ENCODE peak calls at places on chromosomes 1 and 21, in four cellular contexts. One of them, this sample, is unnamed.

GRCh38 chr1:60130703-60131102 is 57.1 kb upstream of the C1orf87 start:
- DNase-seq in cardiac septum: no peak
- DNase-seq in NCI-H226: peak
- DNase-seq in stomach: no peak
- DNase-seq in this sample: no peak

GRCh38 chr1:111754964-111755320 is 759 bp upstream of the DDX20 start:
- DNase-seq in cardiac septum: no peak
- DNase-seq in NCI-H226: peak
- DNase-seq in stomach: peak
- DNase-seq in this sample: peak

GRCh38 chr1:70410604-70411359 is at the start of gene CTH:
- DNase-seq in cardiac septum: peak
- DNase-seq in NCI-H226: peak
- DNase-seq in stomach: peak
- DNase-seq in this sample: peak

GRCh38 chr1:184096005-184096404 is 44.5 kb downstream of the TSEN15 start:
- DNase-seq in cardiac septum: no peak
- DNase-seq in NCI-H226: no peak
- DNase-seq in stomach: no peak
- DNase-seq in this sample: no peak

GRCh38 chr1:240111558-240111957 is 19.9 kb downstream of the FMN2 start:
- DNase-seq in cardiac septum: no peak
- DNase-seq in NCI-H226: peak
- DNase-seq in stomach: no peak
- DNase-seq in this sample: peak

GRCh38 chr1:36576677-36577076 is 94.0 kb upstream of the CSF3R start:
- DNase-seq in cardiac septum: no peak
- DNase-seq in NCI-H226: no peak
- DNase-seq in stomach: no peak
- DNase-seq in this sample: no peak

GRCh38 chr1:30472009-30472408 is 251.4 kb downstream of the MATN1 start:
- DNase-seq in cardiac septum: peak
- DNase-seq in NCI-H226: no peak
- DNase-seq in stomach: no peak
- DNase-seq in this sample: no peak

GRCh38 chr1:11654571-11655262 is at the start of gene FBXO44:
- DNase-seq in cardiac septum: no peak
- DNase-seq in NCI-H226: peak
- DNase-seq in stomach: peak
- DNase-seq in this sample: peak

GRCh38 chr21:45986316-45987051 is 4.9 kb downstream of the COL6A1 start:
- DNase-seq in cardiac septum: no peak
- DNase-seq in NCI-H226: no peak
- DNase-seq in stomach: no peak
- DNase-seq in this sample: no peak

GRCh38 chr1:55916480-55916879 is 662.9 kb downstream of the PLPP3 start:
- DNase-seq in cardiac septum: no peak
- DNase-seq in NCI-H226: peak
- DNase-seq in stomach: no peak
- DNase-seq in this sample: no peak

This sample was measured in colonic mucosa.